ENCODE peak calls at places on chromosomes 5 and 9, in seven cellular contexts. One of them, this sample, is unnamed.

GRCh38 chr5:34930527-34930844 is 1.1 kb downstream of the DNAJC21 start:
- DNase-seq in GM23248: peak; percentile 61
- DNase-seq in OCI-LY7: no peak
- DNase-seq in SJSA1: no peak
- DNase-seq in pancreas: no peak
- DNase-seq in mucosa of descending colon: no peak
- DNase-seq in vagina: no peak
- DNase-seq in this sample: no peak

GRCh38 chr9:93954436-93955355 is at the start of gene BARX1:
- DNase-seq in GM23248: no peak
- DNase-seq in OCI-LY7: no peak
- DNase-seq in SJSA1: no peak
- DNase-seq in pancreas: peak; percentile 60
- DNase-seq in mucosa of descending colon: no peak
- DNase-seq in vagina: no peak
- DNase-seq in this sample: no peak

GRCh38 chr5:15718411-15719178 is 218.6 kb downstream of the FBXL7 start:
- DNase-seq in GM23248: no peak
- DNase-seq in OCI-LY7: no peak
- DNase-seq in SJSA1: no peak
- DNase-seq in pancreas: no peak
- DNase-seq in mucosa of descending colon: no peak
- DNase-seq in vagina: no peak
- DNase-seq in this sample: no peak

GRCh38 chr5:82045526-82046267 is 73.9 kb downstream of the ATG10 start:
- DNase-seq in GM23248: peak; percentile 72
- DNase-seq in OCI-LY7: no peak
- DNase-seq in SJSA1: no peak
- DNase-seq in pancreas: no peak
- DNase-seq in mucosa of descending colon: no peak
- DNase-seq in vagina: no peak
- DNase-seq in this sample: no peak

GRCh38 chr9:18457498-18457897 is 16.5 kb upstream of the ADAMTSL1 start:
- DNase-seq in GM23248: peak; percentile 51
- DNase-seq in OCI-LY7: no peak
- DNase-seq in SJSA1: no peak
- DNase-seq in pancreas: no peak
- DNase-seq in mucosa of descending colon: no peak
- DNase-seq in vagina: no peak
- DNase-seq in this sample: no peak

GRCh38 chr9:9893837-9894236 is 719.0 kb downstream of the PTPRD start:
- DNase-seq in GM23248: no peak
- DNase-seq in OCI-LY7: no peak
- DNase-seq in SJSA1: no peak
- DNase-seq in pancreas: no peak
- DNase-seq in mucosa of descending colon: no peak
- DNase-seq in vagina: no peak
- DNase-seq in this sample: no peak

GRCh38 chr9:123318961-123319421 is 37.0 kb upstream of the CRB2 start:
- DNase-seq in GM23248: no peak
- DNase-seq in OCI-LY7: no peak
- DNase-seq in SJSA1: no peak
- DNase-seq in pancreas: no peak
- DNase-seq in mucosa of descending colon: no peak
- DNase-seq in vagina: no peak
- DNase-seq in this sample: no peak

GRCh38 chr9:120931278-120932085 is 4.9 kb upstream of the TRAF1 start:
- DNase-seq in GM23248: peak; percentile 85
- DNase-seq in OCI-LY7: peak; percentile 80
- DNase-seq in SJSA1: peak; percentile 66
- DNase-seq in pancreas: no peak
- DNase-seq in mucosa of descending colon: no peak
- DNase-seq in vagina: peak; percentile 71
- DNase-seq in this sample: peak; percentile 81

GRCh38 chr5:95664204-95664786 is 17.7 kb downstream of the RFESD start:
- DNase-seq in GM23248: peak; percentile 67
- DNase-seq in OCI-LY7: peak; percentile 42
- DNase-seq in SJSA1: peak; percentile 63
- DNase-seq in pancreas: no peak
- DNase-seq in mucosa of descending colon: no peak
- DNase-seq in vagina: no peak
- DNase-seq in this sample: peak; percentile 49

GRCh38 chr9:95511952-95512750 is 4.6 kb downstream of the PTCH1 start:
- DNase-seq in GM23248: peak; percentile 61
- DNase-seq in OCI-LY7: no peak
- DNase-seq in SJSA1: peak; percentile 97
- DNase-seq in pancreas: no peak
- DNase-seq in mucosa of descending colon: no peak
- DNase-seq in vagina: no peak
- DNase-seq in this sample: no peak

GRCh38 chr9:17531642-17532254 is 47.1 kb upstream of the SH3GL2 start:
- DNase-seq in GM23248: peak; percentile 74
- DNase-seq in OCI-LY7: peak; percentile 29
- DNase-seq in SJSA1: peak; percentile 5
- DNase-seq in pancreas: no peak
- DNase-seq in mucosa of descending colon: no peak
- DNase-seq in vagina: no peak
- DNase-seq in this sample: no peak

GRCh38 chr9:123041498-123041897 is 8.0 kb downstream of the GPR21 start:
- DNase-seq in GM23248: no peak
- DNase-seq in OCI-LY7: no peak
- DNase-seq in SJSA1: no peak
- DNase-seq in pancreas: no peak
- DNase-seq in mucosa of descending colon: no peak
- DNase-seq in vagina: no peak
- DNase-seq in this sample: no peak

GRCh38 chr9:121607434-121608248 is 43.8 kb upstream of the DAB2IP start:
- DNase-seq in GM23248: no peak
- DNase-seq in OCI-LY7: no peak
- DNase-seq in SJSA1: no peak
- DNase-seq in pancreas: no peak
- DNase-seq in mucosa of descending colon: no peak
- DNase-seq in vagina: no peak
- DNase-seq in this sample: no peak

GRCh38 chr5:118791986-118792734 is 196.2 kb downstream of the DTWD2 start:
- DNase-seq in GM23248: peak; percentile 85
- DNase-seq in OCI-LY7: peak; percentile 72
- DNase-seq in SJSA1: peak; percentile 47
- DNase-seq in pancreas: no peak
- DNase-seq in mucosa of descending colon: no peak
- DNase-seq in vagina: no peak
- DNase-seq in this sample: no peak

GRCh38 chr9:92132501-92132900 is 17.3 kb upstream of the SPTLC1 start:
- DNase-seq in GM23248: no peak
- DNase-seq in OCI-LY7: no peak
- DNase-seq in SJSA1: no peak
- DNase-seq in pancreas: no peak
- DNase-seq in mucosa of descending colon: no peak
- DNase-seq in vagina: no peak
- DNase-seq in this sample: no peak

GRCh38 chr5:56696900-56697299 is 118.4 kb upstream of the MAP3K1 start:
- DNase-seq in GM23248: peak; percentile 15
- DNase-seq in OCI-LY7: no peak
- DNase-seq in SJSA1: no peak
- DNase-seq in pancreas: no peak
- DNase-seq in mucosa of descending colon: no peak
- DNase-seq in vagina: no peak
- DNase-seq in this sample: peak; percentile 14

GRCh38 chr5:59061377-59061776 is 478.5 kb downstream of the RAB3C start:
- DNase-seq in GM23248: no peak
- DNase-seq in OCI-LY7: no peak
- DNase-seq in SJSA1: no peak
- DNase-seq in pancreas: no peak
- DNase-seq in mucosa of descending colon: no peak
- DNase-seq in vagina: no peak
- DNase-seq in this sample: no peak

GRCh38 chr9:14870086-14870485 is 40.1 kb downstream of the FREM1 start:
- DNase-seq in GM23248: no peak
- DNase-seq in OCI-LY7: no peak
- DNase-seq in SJSA1: no peak
- DNase-seq in pancreas: no peak
- DNase-seq in mucosa of descending colon: no peak
- DNase-seq in vagina: no peak
- DNase-seq in this sample: no peak

GRCh38 chr9:69044226-69045219 is 9.0 kb downstream of the FXN start:
- DNase-seq in GM23248: peak; percentile 19
- DNase-seq in OCI-LY7: no peak
- DNase-seq in SJSA1: no peak
- DNase-seq in pancreas: no peak
- DNase-seq in mucosa of descending colon: no peak
- DNase-seq in vagina: no peak
- DNase-seq in this sample: no peak

GRCh38 chr5:150078802-150079654 is 7.3 kb downstream of the CSF1R start:
- DNase-seq in GM23248: peak; percentile 26
- DNase-seq in OCI-LY7: no peak
- DNase-seq in SJSA1: no peak
- DNase-seq in pancreas: no peak
- DNase-seq in mucosa of descending colon: no peak
- DNase-seq in vagina: peak; percentile 69
- DNase-seq in this sample: no peak

GRCh38 chr5:44441460-44441859 is 52.2 kb upstream of the FGF10 start:
- DNase-seq in GM23248: no peak
- DNase-seq in OCI-LY7: no peak
- DNase-seq in SJSA1: no peak
- DNase-seq in pancreas: no peak
- DNase-seq in mucosa of descending colon: no peak
- DNase-seq in vagina: no peak
- DNase-seq in this sample: no peak

GRCh38 chr5:141957367-141957993 is 522 bp downstream of the PCDH12 start:
- DNase-seq in GM23248: no peak
- DNase-seq in OCI-LY7: no peak
- DNase-seq in SJSA1: no peak
- DNase-seq in pancreas: no peak
- DNase-seq in mucosa of descending colon: no peak
- DNase-seq in vagina: no peak
- DNase-seq in this sample: no peak

GRCh38 chr5:176987583-176987982 is 19.0 kb downstream of the UIMC1 start:
- DNase-seq in GM23248: no peak
- DNase-seq in OCI-LY7: no peak
- DNase-seq in SJSA1: no peak
- DNase-seq in pancreas: no peak
- DNase-seq in mucosa of descending colon: no peak
- DNase-seq in vagina: no peak
- DNase-seq in this sample: no peak
- H3K4me1 ChIP-seq in GM23248: no peaks in the 10 kb centered on the region
- H3K4me1 ChIP-seq in OCI-LY7: peaks cover 68% of the 10 kb centered on the region
- H3K4me1 ChIP-seq in SJSA1: no peaks in the 10 kb centered on the region
- H3K4me1 ChIP-seq in pancreas: no peaks in the 10 kb centered on the region
- H3K4me1 ChIP-seq in mucosa of descending colon: no peaks in the 10 kb centered on the region
- H3K4me1 ChIP-seq in vagina: peaks cover 11% of the 10 kb centered on the region
- H3K4me1 ChIP-seq in this sample: peaks cover 12% of the 10 kb centered on the region

DNA sequence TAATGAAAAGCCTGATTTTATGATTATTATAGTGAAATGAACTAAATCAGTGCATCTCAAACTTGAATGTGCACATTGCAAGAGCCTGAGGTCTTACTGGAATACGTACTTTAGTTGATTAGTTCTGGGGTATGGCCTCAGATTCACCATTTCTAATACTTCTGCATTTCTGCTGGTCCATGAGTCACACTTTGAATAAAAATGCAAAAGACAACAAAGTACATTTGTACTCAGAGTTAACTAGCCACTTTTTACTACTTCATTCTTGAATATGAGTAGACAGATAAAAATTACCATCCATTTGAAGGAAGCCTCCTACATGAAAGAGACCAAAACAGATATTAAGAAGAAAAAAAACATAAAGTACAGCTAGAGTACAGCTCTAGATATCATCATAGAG is 27.1 kb upstream of the PRR16 start:
- DNase-seq in GM23248: peak; percentile 25
- DNase-seq in OCI-LY7: no peak
- DNase-seq in SJSA1: no peak
- DNase-seq in pancreas: no peak
- DNase-seq in mucosa of descending colon: no peak
- DNase-seq in vagina: no peak
- DNase-seq in this sample: no peak
- H3K4me1 ChIP-seq in GM23248: no peaks in the 10 kb centered on the region
- H3K4me1 ChIP-seq in OCI-LY7: no peaks in the 10 kb centered on the region
- H3K4me1 ChIP-seq in SJSA1: peaks cover 3% of the 10 kb centered on the region
- H3K4me1 ChIP-seq in pancreas: no peaks in the 10 kb centered on the region
- H3K4me1 ChIP-seq in mucosa of descending colon: no peaks in the 10 kb centered on the region
- H3K4me1 ChIP-seq in vagina: no peaks in the 10 kb centered on the region
- H3K4me1 ChIP-seq in this sample: no peaks in the 10 kb centered on the region

GRCh38 chr9:130426883-130427282 is 17.9 kb upstream of the ASS1 start:
- DNase-seq in GM23248: peak; percentile 94
- DNase-seq in OCI-LY7: no peak
- DNase-seq in SJSA1: peak; percentile 53
- DNase-seq in pancreas: no peak
- DNase-seq in mucosa of descending colon: peak; percentile 75
- DNase-seq in vagina: no peak
- DNase-seq in this sample: no peak

GRCh38 chr9:130429407-130429806 is 15.4 kb upstream of the ASS1 start:
- DNase-seq in GM23248: no peak
- DNase-seq in OCI-LY7: no peak
- DNase-seq in SJSA1: no peak
- DNase-seq in pancreas: no peak
- DNase-seq in mucosa of descending colon: no peak
- DNase-seq in vagina: no peak
- DNase-seq in this sample: no peak

GRCh38 chr9:130427326-130427725 is 17.4 kb upstream of the ASS1 start:
- DNase-seq in GM23248: no peak
- DNase-seq in OCI-LY7: no peak
- DNase-seq in SJSA1: no peak
- DNase-seq in pancreas: no peak
- DNase-seq in mucosa of descending colon: no peak
- DNase-seq in vagina: no peak
- DNase-seq in this sample: no peak

GRCh38 chr9:130429831-130430230 is 14.9 kb upstream of the ASS1 start:
- DNase-seq in GM23248: no peak
- DNase-seq in OCI-LY7: no peak
- DNase-seq in SJSA1: no peak
- DNase-seq in pancreas: no peak
- DNase-seq in mucosa of descending colon: no peak
- DNase-seq in vagina: no peak
- DNase-seq in this sample: no peak

DNA sequence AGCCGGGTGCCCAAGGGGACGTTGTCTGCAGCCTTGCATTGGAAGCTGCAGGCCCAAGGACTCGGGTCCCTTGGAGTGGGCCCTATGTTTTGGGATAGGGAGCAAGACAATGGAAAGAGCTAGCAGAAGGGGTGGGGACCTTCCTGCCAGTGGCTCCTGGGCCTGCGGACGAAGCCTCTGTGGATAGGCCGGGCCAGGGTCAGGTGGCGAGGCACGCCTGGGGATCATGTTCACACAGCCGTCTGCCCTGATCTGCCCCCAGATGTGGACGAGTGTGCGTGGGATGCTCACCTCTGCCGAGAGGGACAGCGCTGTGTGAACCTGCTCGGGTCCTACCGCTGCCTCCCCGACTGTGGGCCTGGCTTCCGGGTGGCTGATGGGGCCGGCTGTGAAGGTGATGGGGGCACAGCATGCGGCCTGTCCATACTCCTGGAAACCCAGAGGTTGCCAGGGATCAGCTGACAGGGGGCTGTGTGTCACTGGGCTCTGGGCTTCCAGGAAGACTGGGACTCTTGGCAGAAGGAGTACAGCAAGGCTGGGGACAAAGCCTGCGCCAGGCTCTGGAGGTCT is 16.6 kb upstream of the ASS1 start:
- DNase-seq in GM23248: no peak
- DNase-seq in OCI-LY7: no peak
- DNase-seq in SJSA1: no peak
- DNase-seq in pancreas: no peak
- DNase-seq in mucosa of descending colon: no peak
- DNase-seq in vagina: no peak
- DNase-seq in this sample: no peak
- H3K4me1 ChIP-seq in GM23248: peaks cover 9% of the 10 kb centered on the region
- H3K4me1 ChIP-seq in OCI-LY7: no peaks in the 10 kb centered on the region
- H3K4me1 ChIP-seq in SJSA1: peaks cover 16% of the 10 kb centered on the region
- H3K4me1 ChIP-seq in pancreas: no peaks in the 10 kb centered on the region
- H3K4me1 ChIP-seq in mucosa of descending colon: peaks cover 18% of the 10 kb centered on the region
- H3K4me1 ChIP-seq in vagina: peaks cover 13% of the 10 kb centered on the region
- H3K4me1 ChIP-seq in this sample: no peaks in the 10 kb centered on the region

GRCh38 chr5:1161108-1161831 is 40.1 kb upstream of the SLC6A19 start:
- DNase-seq in GM23248: no peak
- DNase-seq in OCI-LY7: no peak
- DNase-seq in SJSA1: peak; percentile 69
- DNase-seq in pancreas: no peak
- DNase-seq in mucosa of descending colon: no peak
- DNase-seq in vagina: no peak
- DNase-seq in this sample: no peak
- H3K4me1 ChIP-seq in GM23248: no peaks in the 10 kb centered on the region
- H3K4me1 ChIP-seq in OCI-LY7: no peaks in the 10 kb centered on the region
- H3K4me1 ChIP-seq in SJSA1: peaks cover 57% of the 10 kb centered on the region
- H3K4me1 ChIP-seq in pancreas: no peaks in the 10 kb centered on the region
- H3K4me1 ChIP-seq in mucosa of descending colon: peaks cover 12% of the 10 kb centered on the region
- H3K4me1 ChIP-seq in vagina: no peaks in the 10 kb centered on the region
- H3K4me1 ChIP-seq in this sample: no peaks in the 10 kb centered on the region

This sample was measured in naive thymus-derived CD4-positive, alpha-beta T cell.